ENCODE peak calls at places on chromosomes 13 and 19, in eight cellular contexts. One of them, this sample, is unnamed.

GRCh38 chr13:47033216-47033615 is 136.4 kb upstream of the HTR2A start:
- DNase-seq in IMR-90: peak
- DNase-seq in body of pancreas: no peak
- DNase-seq in suprapubic skin: no peak
- DNase-seq in tibial nerve: no peak
- DNase-seq in ovary: no peak
- DNase-seq in CD8-positive, alpha-beta T cell: no peak
- DNase-seq in heart left ventricle: no peak
- DNase-seq in this sample: no peak

GRCh38 chr19:4379383-4380253 is 20.7 kb downstream of the SH3GL1 start:
- DNase-seq in CD8-positive, alpha-beta T cell: no peak
- DNase-seq in suprapubic skin: no peak
- DNase-seq in body of pancreas: peak
- DNase-seq in tibial nerve: no peak
- DNase-seq in IMR-90: peak
- DNase-seq in heart left ventricle: no peak
- DNase-seq in ovary: no peak
- DNase-seq in this sample: no peak

GRCh38 chr13:92804346-92804745 is 422.3 kb upstream of the GPC6 start:
- DNase-seq in tibial nerve: no peak
- DNase-seq in CD8-positive, alpha-beta T cell: no peak
- DNase-seq in heart left ventricle: no peak
- DNase-seq in ovary: no peak
- DNase-seq in body of pancreas: no peak
- DNase-seq in suprapubic skin: no peak
- DNase-seq in IMR-90: peak
- DNase-seq in this sample: no peak

GRCh38 chr19:44579663-44580365 is 33.5 kb upstream of the IGSF23 start:
- DNase-seq in IMR-90: no peak
- DNase-seq in body of pancreas: no peak
- DNase-seq in heart left ventricle: no peak
- DNase-seq in tibial nerve: no peak
- DNase-seq in suprapubic skin: no peak
- DNase-seq in ovary: no peak
- DNase-seq in CD8-positive, alpha-beta T cell: no peak
- DNase-seq in this sample: no peak

GRCh38 chr13:102580552-102581169 is 16.1 kb upstream of the TPP2 start:
- DNase-seq in ovary: no peak
- DNase-seq in heart left ventricle: no peak
- DNase-seq in body of pancreas: peak
- DNase-seq in IMR-90: peak
- DNase-seq in suprapubic skin: no peak
- DNase-seq in tibial nerve: no peak
- DNase-seq in CD8-positive, alpha-beta T cell: no peak
- DNase-seq in this sample: no peak

GRCh38 chr13:112808377-112809140 is 118.7 kb downstream of the ATP11A start:
- DNase-seq in suprapubic skin: no peak
- DNase-seq in heart left ventricle: no peak
- DNase-seq in tibial nerve: no peak
- DNase-seq in ovary: no peak
- DNase-seq in body of pancreas: no peak
- DNase-seq in IMR-90: no peak
- DNase-seq in CD8-positive, alpha-beta T cell: no peak
- DNase-seq in this sample: no peak

GRCh38 chr19:4966591-4966990 is 2.3 kb upstream of the KDM4B start:
- DNase-seq in CD8-positive, alpha-beta T cell: no peak
- DNase-seq in ovary: no peak
- DNase-seq in IMR-90: no peak
- DNase-seq in suprapubic skin: no peak
- DNase-seq in heart left ventricle: no peak
- DNase-seq in tibial nerve: no peak
- DNase-seq in body of pancreas: no peak
- DNase-seq in this sample: no peak

GRCh38 chr13:25910243-25910642 is 141.6 kb downstream of the SHISA2 start:
- DNase-seq in ovary: no peak
- DNase-seq in suprapubic skin: no peak
- DNase-seq in body of pancreas: no peak
- DNase-seq in CD8-positive, alpha-beta T cell: no peak
- DNase-seq in IMR-90: no peak
- DNase-seq in tibial nerve: no peak
- DNase-seq in heart left ventricle: no peak
- DNase-seq in this sample: no peak

GRCh38 chr13:25177012-25177411 is 4.9 kb upstream of the AMER2 start:
- DNase-seq in suprapubic skin: no peak
- DNase-seq in tibial nerve: no peak
- DNase-seq in IMR-90: no peak
- DNase-seq in ovary: no peak
- DNase-seq in heart left ventricle: no peak
- DNase-seq in body of pancreas: no peak
- DNase-seq in CD8-positive, alpha-beta T cell: no peak
- DNase-seq in this sample: peak

GRCh38 chr13:44436589-44437337 is 63.1 kb downstream of the SERP2 start:
- DNase-seq in body of pancreas: peak
- DNase-seq in IMR-90: peak
- DNase-seq in heart left ventricle: peak
- DNase-seq in tibial nerve: peak
- DNase-seq in ovary: peak
- DNase-seq in suprapubic skin: peak
- DNase-seq in CD8-positive, alpha-beta T cell: peak
- DNase-seq in this sample: peak
- TF ChIP-seq CTCF in body of pancreas: no peak
- TF ChIP-seq CTCF in IMR-90: no peak
- TF ChIP-seq CTCF in heart left ventricle: no peak
- TF ChIP-seq CTCF in tibial nerve: no peak
- TF ChIP-seq CTCF in ovary: no peak
- TF ChIP-seq CTCF in suprapubic skin: no peak
- TF ChIP-seq CTCF in CD8-positive, alpha-beta T cell: no peak
- TF ChIP-seq CTCF in this sample: peak

GRCh38 chr13:44176173-44176572 is 197.5 kb upstream of the SERP2 start:
- DNase-seq in heart left ventricle: no peak
- DNase-seq in CD8-positive, alpha-beta T cell: no peak
- DNase-seq in IMR-90: peak
- DNase-seq in body of pancreas: no peak
- DNase-seq in ovary: no peak
- DNase-seq in tibial nerve: no peak
- DNase-seq in suprapubic skin: no peak
- DNase-seq in this sample: no peak

GRCh38 chr13:44184740-44185139 is 188.9 kb upstream of the SERP2 start:
- DNase-seq in ovary: no peak
- DNase-seq in body of pancreas: no peak
- DNase-seq in suprapubic skin: no peak
- DNase-seq in CD8-positive, alpha-beta T cell: no peak
- DNase-seq in heart left ventricle: no peak
- DNase-seq in tibial nerve: no peak
- DNase-seq in IMR-90: no peak
- DNase-seq in this sample: no peak

GRCh38 chr13:44180876-44181536 is 192.6 kb upstream of the SERP2 start:
- DNase-seq in heart left ventricle: no peak
- DNase-seq in suprapubic skin: no peak
- DNase-seq in CD8-positive, alpha-beta T cell: no peak
- DNase-seq in IMR-90: no peak
- DNase-seq in body of pancreas: no peak
- DNase-seq in tibial nerve: no peak
- DNase-seq in ovary: no peak
- DNase-seq in this sample: no peak

GRCh38 chr13:44181938-44182337 is 191.7 kb upstream of the SERP2 start:
- DNase-seq in IMR-90: no peak
- DNase-seq in suprapubic skin: no peak
- DNase-seq in CD8-positive, alpha-beta T cell: no peak
- DNase-seq in body of pancreas: no peak
- DNase-seq in tibial nerve: no peak
- DNase-seq in heart left ventricle: no peak
- DNase-seq in ovary: no peak
- DNase-seq in this sample: no peak
- H3K27ac ChIP-seq in IMR-90: no peak
- H3K27ac ChIP-seq in suprapubic skin: no peak
- H3K27ac ChIP-seq in CD8-positive, alpha-beta T cell: no peak
- H3K27ac ChIP-seq in body of pancreas: no peak
- H3K27ac ChIP-seq in tibial nerve: no peak
- H3K27ac ChIP-seq in heart left ventricle: no peak
- H3K27ac ChIP-seq in ovary: no peak
- H3K27ac ChIP-seq in this sample: no peak

GRCh38 chr19:55644842-55645511 is 1.5 kb downstream of the ZNF581 start:
- DNase-seq in heart left ventricle: no peak
- DNase-seq in CD8-positive, alpha-beta T cell: no peak
- DNase-seq in IMR-90: no peak
- DNase-seq in suprapubic skin: no peak
- DNase-seq in body of pancreas: no peak
- DNase-seq in tibial nerve: no peak
- DNase-seq in ovary: no peak
- DNase-seq in this sample: no peak
- H3K4me3 ChIP-seq in heart left ventricle: no peak
- H3K4me3 ChIP-seq in CD8-positive, alpha-beta T cell: peak
- H3K4me3 ChIP-seq in IMR-90: no peak
- H3K4me3 ChIP-seq in suprapubic skin: peak
- H3K4me3 ChIP-seq in body of pancreas: no peak
- H3K4me3 ChIP-seq in tibial nerve: peak
- H3K4me3 ChIP-seq in ovary: no peak
- H3K4me3 ChIP-seq in this sample: no peak

GRCh38 chr13:48542581-48543341 is 9.9 kb upstream of the RCBTB2 start:
- DNase-seq in body of pancreas: no peak
- DNase-seq in suprapubic skin: no peak
- DNase-seq in CD8-positive, alpha-beta T cell: no peak
- DNase-seq in heart left ventricle: peak
- DNase-seq in ovary: peak
- DNase-seq in IMR-90: peak
- DNase-seq in tibial nerve: no peak
- DNase-seq in this sample: peak
- TF ChIP-seq CTCF in body of pancreas: no peak
- TF ChIP-seq CTCF in suprapubic skin: no peak
- TF ChIP-seq CTCF in CD8-positive, alpha-beta T cell: no peak
- TF ChIP-seq CTCF in heart left ventricle: no peak
- TF ChIP-seq CTCF in ovary: no peak
- TF ChIP-seq CTCF in IMR-90: no peak
- TF ChIP-seq CTCF in tibial nerve: no peak
- TF ChIP-seq CTCF in this sample: no peak

GRCh38 chr19:23766951-23767350 is 8.3 kb upstream of the ZNF681 start:
- DNase-seq in suprapubic skin: peak
- DNase-seq in body of pancreas: no peak
- DNase-seq in IMR-90: no peak
- DNase-seq in ovary: no peak
- DNase-seq in heart left ventricle: no peak
- DNase-seq in CD8-positive, alpha-beta T cell: no peak
- DNase-seq in tibial nerve: no peak
- DNase-seq in this sample: no peak

GRCh38 chr19:23764781-23765180 is 6.1 kb upstream of the ZNF681 start:
- DNase-seq in ovary: no peak
- DNase-seq in IMR-90: no peak
- DNase-seq in CD8-positive, alpha-beta T cell: no peak
- DNase-seq in tibial nerve: no peak
- DNase-seq in body of pancreas: no peak
- DNase-seq in suprapubic skin: no peak
- DNase-seq in heart left ventricle: no peak
- DNase-seq in this sample: no peak

GRCh38 chr19:23758187-23759074 is at the start of gene ZNF681:
- DNase-seq in IMR-90: peak
- DNase-seq in tibial nerve: peak
- DNase-seq in ovary: peak
- DNase-seq in heart left ventricle: peak
- DNase-seq in body of pancreas: peak
- DNase-seq in suprapubic skin: peak
- DNase-seq in CD8-positive, alpha-beta T cell: peak
- DNase-seq in this sample: peak

GRCh38 chr19:23762884-23763711 is 4.4 kb upstream of the ZNF681 start:
- DNase-seq in CD8-positive, alpha-beta T cell: peak
- DNase-seq in suprapubic skin: peak
- DNase-seq in ovary: peak
- DNase-seq in heart left ventricle: peak
- DNase-seq in IMR-90: peak
- DNase-seq in body of pancreas: peak
- DNase-seq in tibial nerve: peak
- DNase-seq in this sample: peak

DNA sequence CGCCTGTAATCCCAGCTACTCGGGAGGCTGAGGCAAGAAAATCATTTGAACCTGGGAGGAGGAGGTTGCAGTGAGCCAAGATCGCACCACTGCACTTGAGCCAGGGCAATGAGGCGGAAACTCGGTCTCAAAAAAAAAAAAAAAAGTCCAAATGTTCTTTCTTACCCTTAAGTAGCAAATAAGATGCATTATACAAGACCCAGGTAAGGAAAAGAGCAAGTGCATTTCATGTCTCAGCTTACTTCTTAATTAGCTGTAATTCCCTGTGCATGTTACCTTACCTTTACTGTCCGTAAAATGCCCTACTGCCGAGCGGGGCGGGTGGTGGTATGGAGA is 3.8 kb upstream of the ZNF681 start:
- DNase-seq in heart left ventricle: no peak
- DNase-seq in suprapubic skin: no peak
- DNase-seq in CD8-positive, alpha-beta T cell: no peak
- DNase-seq in body of pancreas: no peak
- DNase-seq in IMR-90: no peak
- DNase-seq in tibial nerve: no peak
- DNase-seq in ovary: no peak
- DNase-seq in this sample: no peak
- H3K27ac ChIP-seq in heart left ventricle: no peak
- H3K27ac ChIP-seq in suprapubic skin: peak
- H3K27ac ChIP-seq in CD8-positive, alpha-beta T cell: peak
- H3K27ac ChIP-seq in body of pancreas: peak
- H3K27ac ChIP-seq in IMR-90: no peak
- H3K27ac ChIP-seq in tibial nerve: peak
- H3K27ac ChIP-seq in ovary: no peak
- H3K27ac ChIP-seq in this sample: no peak

GRCh38 chr19:49551531-49551930 is 23.7 kb downstream of the RCN3 start:
- DNase-seq in CD8-positive, alpha-beta T cell: no peak
- DNase-seq in tibial nerve: no peak
- DNase-seq in ovary: no peak
- DNase-seq in IMR-90: no peak
- DNase-seq in suprapubic skin: no peak
- DNase-seq in body of pancreas: no peak
- DNase-seq in heart left ventricle: no peak
- DNase-seq in this sample: no peak

GRCh38 chr19:49549045-49549444 is 21.2 kb downstream of the RCN3 start:
- DNase-seq in body of pancreas: no peak
- DNase-seq in suprapubic skin: no peak
- DNase-seq in tibial nerve: no peak
- DNase-seq in CD8-positive, alpha-beta T cell: no peak
- DNase-seq in ovary: no peak
- DNase-seq in IMR-90: no peak
- DNase-seq in heart left ventricle: no peak
- DNase-seq in this sample: no peak

GRCh38 chr19:49543032-49543431 is 15.2 kb downstream of the RCN3 start:
- DNase-seq in tibial nerve: no peak
- DNase-seq in suprapubic skin: no peak
- DNase-seq in ovary: no peak
- DNase-seq in heart left ventricle: no peak
- DNase-seq in CD8-positive, alpha-beta T cell: no peak
- DNase-seq in body of pancreas: no peak
- DNase-seq in IMR-90: no peak
- DNase-seq in this sample: no peak

GRCh38 chr19:49544154-49544553 is 16.4 kb downstream of the RCN3 start:
- DNase-seq in suprapubic skin: no peak
- DNase-seq in IMR-90: no peak
- DNase-seq in ovary: no peak
- DNase-seq in heart left ventricle: no peak
- DNase-seq in CD8-positive, alpha-beta T cell: no peak
- DNase-seq in body of pancreas: no peak
- DNase-seq in tibial nerve: no peak
- DNase-seq in this sample: no peak

GRCh38 chr19:49546825-49547565 is 19.2 kb downstream of the RCN3 start:
- DNase-seq in heart left ventricle: peak
- DNase-seq in body of pancreas: peak
- DNase-seq in IMR-90: peak
- DNase-seq in suprapubic skin: no peak
- DNase-seq in ovary: peak
- DNase-seq in CD8-positive, alpha-beta T cell: no peak
- DNase-seq in tibial nerve: peak
- DNase-seq in this sample: peak
- H3K4me3 ChIP-seq in heart left ventricle: no peak
- H3K4me3 ChIP-seq in body of pancreas: no peak
- H3K4me3 ChIP-seq in IMR-90: no peak
- H3K4me3 ChIP-seq in suprapubic skin: no peak
- H3K4me3 ChIP-seq in ovary: no peak
- H3K4me3 ChIP-seq in CD8-positive, alpha-beta T cell: peak
- H3K4me3 ChIP-seq in tibial nerve: no peak
- H3K4me3 ChIP-seq in this sample: no peak

This sample was measured in dorsolateral prefrontal cortex.